ENCODE peak calls at places on chromosomes 7 and 10, in nine cellular contexts. U, W, P, E, A, K, Y, B and J are unnamed samples.

GRCh38 chr10:4758256-4758655 is 67.8 kb upstream of the AKR1E2 start:
- DNase-seq in E (peak), A (no peak), K (no peak), P (no peak), U (no peak), B (no peak), Y (no peak), W (no peak), J (peak)

GRCh38 chr7:70890147-70890969 is 241.6 kb upstream of the GALNT17 start:
- DNase-seq in P (no peak), E (no peak), K (no peak), U (no peak), Y (no peak), A (no peak), W (no peak), B (no peak), J (no peak)

GRCh38 chr10:122264442-122264841 is 6.7 kb upstream of the BTBD16 start:
- DNase-seq in A (no peak), W (no peak), U (no peak), K (no peak), B (no peak), Y (no peak), P (no peak), E (peak), J (peak)

GRCh38 chr7:12943781-12944180 is 256.3 kb downstream of the ARL4A start:
- DNase-seq in A (no peak), Y (no peak), U (no peak), E (no peak), K (no peak), P (no peak), W (no peak), B (no peak), J (no peak)

GRCh38 chr7:39734605-39735004 is 111.2 kb downstream of the RALA start:
- DNase-seq in K (no peak), A (no peak), P (no peak), U (no peak), B (no peak), E (peak), W (no peak), Y (no peak), J (no peak)

GRCh38 chr10:118737594-118738302 is 17.0 kb downstream of the CACUL1 start:
- DNase-seq in U (peak), K (no peak), A (no peak), P (no peak), E (no peak), Y (no peak), B (no peak), W (no peak), J (no peak)

GRCh38 chr10:68742397-68742796 is 21.4 kb downstream of the CCAR1 start:
- DNase-seq in Y (no peak), E (no peak), W (no peak), K (no peak), U (no peak), A (no peak), B (no peak), P (no peak), J (no peak)

GRCh38 chr7:707296-708000 is 19.1 kb upstream of the DNAAF5 start:
- DNase-seq in U (no peak), Y (no peak), A (no peak), W (no peak), P (no peak), B (no peak), K (no peak), E (no peak), J (no peak)

GRCh38 chr7:77409739-77410545 is 6.2 kb downstream of the GSAP start:
- DNase-seq in W (no peak), P (no peak), B (no peak), U (no peak), E (peak), K (no peak), Y (no peak), A (no peak), J (peak)

GRCh38 chr7:105136221-105136620 is 122.2 kb downstream of the KMT2E start:
- DNase-seq in B (no peak), E (peak), W (no peak), U (no peak), K (no peak), P (no peak), Y (no peak), A (no peak), J (peak)

GRCh38 chr10:103587073-103587472 is 93.6 kb downstream of the NEURL1 start:
- DNase-seq in U (no peak), E (no peak), A (no peak), B (no peak), K (no peak), W (no peak), Y (no peak), P (no peak), J (no peak)

GRCh38 chr7:123498651-123499050 is 35.7 kb downstream of the IQUB start:
- DNase-seq in B (no peak), Y (no peak), U (no peak), P (no peak), W (no peak), A (no peak), E (no peak), K (no peak), J (no peak)

GRCh38 chr7:31553636-31554035 is 39.7 kb downstream of the ITPRID1 start:
- DNase-seq in Y (no peak), K (no peak), B (no peak), W (no peak), A (no peak), P (no peak), U (no peak), E (no peak), J (no peak)

GRCh38 chr7:95398155-95398940 is 2.2 kb upstream of the PON3 start:
- DNase-seq in U (no peak), W (no peak), A (no peak), B (no peak), E (no peak), Y (no peak), P (no peak), K (no peak), J (no peak)

GRCh38 chr10:25556457-25556856 is 377.6 kb upstream of the MYO3A start:
- DNase-seq in B (peak), K (no peak), E (peak), W (no peak), U (peak), A (no peak), P (no peak), Y (no peak), J (peak)

GRCh38 chr10:90347239-90347638 is 510.6 kb downstream of the HTR7 start:
- DNase-seq in B (no peak), K (no peak), Y (no peak), W (no peak), U (no peak), P (no peak), E (peak), A (no peak), J (no peak)

GRCh38 chr7:117212969-117213877 is 109.6 kb downstream of the WNT2 start:
- DNase-seq in W (peak), B (peak), U (peak), Y (peak), A (peak), K (peak), E (peak), P (no peak), J (peak)

GRCh38 chr10:33157108-33157507 is 177.4 kb downstream of the NRP1 start:
- DNase-seq in E (peak), K (no peak), W (no peak), P (no peak), B (no peak), U (no peak), A (no peak), Y (peak), J (peak)

GRCh38 chr7:40447345-40447744 is 312.5 kb downstream of the SUGCT start:
- DNase-seq in P (no peak), Y (no peak), B (no peak), K (no peak), W (no peak), E (peak), U (no peak), A (no peak), J (no peak)

GRCh38 chr7:47454066-47454950 is 127.6 kb downstream of the TNS3 start:
- DNase-seq in U (no peak), B (no peak), P (no peak), A (no peak), E (peak), W (no peak), Y (no peak), K (no peak), J (no peak)

GRCh38 chr10:113015201-113015600 is 65.2 kb downstream of the TCF7L2 start:
- DNase-seq in B (no peak), U (peak), Y (no peak), E (no peak), W (no peak), A (no peak), K (no peak), P (no peak), J (no peak)

GRCh38 chr10:3499120-3499519 is 285.9 kb downstream of the KLF6 start:
- DNase-seq in E (peak), K (no peak), B (no peak), U (no peak), P (no peak), Y (no peak), W (no peak), A (no peak), J (no peak)

GRCh38 chr7:131035088-131035770 is 292.4 kb upstream of the MKLN1 start:
- DNase-seq in P (no peak), K (no peak), E (no peak), A (no peak), U (no peak), Y (peak), B (no peak), W (no peak), J (no peak)

GRCh38 chr7:39811161-39811614 is 138.9 kb upstream of the CDK13 start:
- DNase-seq in W (no peak), P (no peak), E (peak), A (no peak), B (no peak), U (peak), K (no peak), Y (no peak), J (peak)

GRCh38 chr10:19209319-19209718 is 160.7 kb downstream of the MALRD1 start:
- DNase-seq in Y (no peak), P (no peak), W (no peak), U (no peak), E (peak), A (no peak), B (no peak), K (no peak), J (no peak)

GRCh38 chr10:83544049-83544448 is 595.3 kb upstream of the GHITM start:
- DNase-seq in P (no peak), E (no peak), B (no peak), K (no peak), W (no peak), U (no peak), A (no peak), Y (no peak), J (no peak)

GRCh38 chr7:55369427-55369826 is 4.3 kb downstream of the LANCL2 start:
- DNase-seq in E (peak), U (no peak), K (no peak), W (no peak), Y (no peak), B (no peak), P (no peak), A (no peak), J (peak)

GRCh38 chr7:74289660-74290589 is 718 bp downstream of the CLIP2 start:
- DNase-seq in K (peak), E (no peak), A (peak), U (no peak), W (no peak), P (peak), Y (no peak), B (no peak), J (peak)